ENCODE peak calls at places on chromosome 19, in six cellular contexts. One of them, this sample, is unnamed.

GRCh38 chr19:6802336-6803035 is 30.0 kb downstream of the VAV1 start:
- DNase-seq in upper lobe of left lung: peak; percentile 86
- DNase-seq in lower leg skin: no peak
- DNase-seq in mucosa of descending colon: peak; percentile 67
- DNase-seq in neural progenitor cell: peak; percentile 7
- DNase-seq in effector memory CD4-positive, alpha-beta T cell: peak; percentile 63
- DNase-seq in this sample: no peak

GRCh38 chr19:42297034-42297433 is 4.9 kb upstream of the PRR19 start:
- DNase-seq in effector memory CD4-positive, alpha-beta T cell: no peak
- DNase-seq in mucosa of descending colon: no peak
- DNase-seq in upper lobe of left lung: no peak
- DNase-seq in lower leg skin: no peak
- DNase-seq in neural progenitor cell: no peak
- DNase-seq in this sample: no peak

GRCh38 chr19:1251233-1251502 is 2.8 kb downstream of the MIDN start:
- DNase-seq in mucosa of descending colon: no peak
- DNase-seq in lower leg skin: no peak
- DNase-seq in effector memory CD4-positive, alpha-beta T cell: no peak
- DNase-seq in neural progenitor cell: peak; percentile 60
- DNase-seq in upper lobe of left lung: no peak
- DNase-seq in this sample: no peak

GRCh38 chr19:16604615-16605014 is 23.4 kb downstream of the MED26 start:
- DNase-seq in neural progenitor cell: no peak
- DNase-seq in upper lobe of left lung: no peak
- DNase-seq in effector memory CD4-positive, alpha-beta T cell: no peak
- DNase-seq in mucosa of descending colon: no peak
- DNase-seq in lower leg skin: no peak
- DNase-seq in this sample: no peak

GRCh38 chr19:19461671-19462622 is 53.4 kb downstream of the TSSK6 start:
- DNase-seq in neural progenitor cell: peak; percentile 85
- DNase-seq in lower leg skin: no peak
- DNase-seq in upper lobe of left lung: peak; percentile 58
- DNase-seq in effector memory CD4-positive, alpha-beta T cell: no peak
- DNase-seq in mucosa of descending colon: peak; percentile 80
- DNase-seq in this sample: peak; percentile 61

GRCh38 chr19:38769635-38770211 is 3.6 kb downstream of the LGALS7 start:
- DNase-seq in neural progenitor cell: peak; percentile 70
- DNase-seq in upper lobe of left lung: peak; percentile 94
- DNase-seq in lower leg skin: peak; percentile 99
- DNase-seq in effector memory CD4-positive, alpha-beta T cell: peak; percentile 88
- DNase-seq in mucosa of descending colon: peak; percentile 96
- DNase-seq in this sample: peak; percentile 95

GRCh38 chr19:48169585-48169973 is 565 bp downstream of the LIG1 start:
- DNase-seq in lower leg skin: peak; percentile 94
- DNase-seq in upper lobe of left lung: peak; percentile 90
- DNase-seq in mucosa of descending colon: peak; percentile 92
- DNase-seq in effector memory CD4-positive, alpha-beta T cell: peak; percentile 91
- DNase-seq in neural progenitor cell: peak; percentile 87
- DNase-seq in this sample: peak; percentile 92

GRCh38 chr19:51366050-51366998 is at the start of gene ETFB:
- DNase-seq in effector memory CD4-positive, alpha-beta T cell: peak; percentile 93
- DNase-seq in mucosa of descending colon: peak; percentile 99
- DNase-seq in upper lobe of left lung: peak; percentile 99
- DNase-seq in neural progenitor cell: peak; percentile 99
- DNase-seq in lower leg skin: peak; percentile 100
- DNase-seq in this sample: peak; percentile 98

GRCh38 chr19:10611907-10612306 is 13.4 kb upstream of the SLC44A2 start:
- DNase-seq in neural progenitor cell: no peak
- DNase-seq in effector memory CD4-positive, alpha-beta T cell: no peak
- DNase-seq in mucosa of descending colon: no peak
- DNase-seq in lower leg skin: no peak
- DNase-seq in upper lobe of left lung: no peak
- DNase-seq in this sample: no peak

DNA sequence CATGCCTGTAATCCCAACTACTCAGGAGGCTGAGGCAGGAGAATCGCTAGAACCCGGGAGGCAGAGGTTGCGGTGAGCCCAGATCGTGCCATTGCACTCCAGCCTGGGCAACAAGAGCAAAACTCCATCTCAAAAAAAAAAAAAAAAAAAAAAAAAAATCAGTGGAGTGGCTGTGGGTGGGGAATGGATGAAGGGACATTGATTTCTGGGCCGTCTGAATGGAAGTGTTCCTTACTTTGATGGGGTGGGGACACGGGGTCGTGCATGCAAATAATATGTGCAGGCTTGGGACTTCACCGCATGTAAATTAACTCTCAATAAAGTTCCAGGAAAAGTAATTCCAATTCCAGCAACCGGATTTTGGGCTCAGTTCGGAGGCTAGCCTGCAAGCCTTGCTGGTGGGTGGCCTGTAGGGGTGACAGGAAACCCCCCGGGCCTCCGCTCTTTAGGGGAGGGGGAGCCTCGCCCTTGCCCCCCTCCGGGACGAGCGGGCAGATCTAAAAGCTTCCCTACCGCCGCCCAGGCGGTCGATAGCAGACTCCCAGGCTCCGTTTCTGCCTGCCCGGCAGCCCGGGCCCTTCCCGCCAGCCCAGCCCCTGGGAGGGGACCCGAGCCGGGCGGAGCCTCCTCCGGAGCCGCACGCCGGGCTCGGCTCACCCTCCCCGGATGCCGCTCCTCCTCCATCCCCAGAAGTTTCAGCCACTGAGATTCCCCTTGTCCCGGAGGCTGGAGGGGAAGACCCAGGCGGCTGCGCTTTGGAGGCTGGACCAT is 48.0 kb upstream of the ADGRE5 start:
- DNase-seq in neural progenitor cell: peak; percentile 59
- DNase-seq in upper lobe of left lung: no peak
- DNase-seq in effector memory CD4-positive, alpha-beta T cell: no peak
- DNase-seq in lower leg skin: no peak
- DNase-seq in mucosa of descending colon: peak; percentile 67
- DNase-seq in this sample: no peak
- H3K4me3 ChIP-seq in neural progenitor cell: peak overlapping the region; percentile 37
- H3K4me3 ChIP-seq in upper lobe of left lung: peak overlapping the region; percentile 42
- H3K4me3 ChIP-seq in effector memory CD4-positive, alpha-beta T cell: peak overlapping the region; percentile 50
- H3K4me3 ChIP-seq in lower leg skin: no peak overlapping the region
- H3K4me3 ChIP-seq in mucosa of descending colon: no peak overlapping the region
- H3K4me3 ChIP-seq in this sample: peak overlapping the region; percentile 21

GRCh38 chr19:3272952-3273351 is 48.5 kb downstream of the CELF5 start:
- DNase-seq in lower leg skin: no peak
- DNase-seq in upper lobe of left lung: no peak
- DNase-seq in neural progenitor cell: no peak
- DNase-seq in effector memory CD4-positive, alpha-beta T cell: no peak
- DNase-seq in mucosa of descending colon: no peak
- DNase-seq in this sample: no peak
- H3K4me3 ChIP-seq in lower leg skin: no peak overlapping the region
- H3K4me3 ChIP-seq in upper lobe of left lung: no peak overlapping the region
- H3K4me3 ChIP-seq in neural progenitor cell: no peak overlapping the region
- H3K4me3 ChIP-seq in effector memory CD4-positive, alpha-beta T cell: no peak overlapping the region
- H3K4me3 ChIP-seq in mucosa of descending colon: no peak overlapping the region
- H3K4me3 ChIP-seq in this sample: no peak overlapping the region

DNA sequence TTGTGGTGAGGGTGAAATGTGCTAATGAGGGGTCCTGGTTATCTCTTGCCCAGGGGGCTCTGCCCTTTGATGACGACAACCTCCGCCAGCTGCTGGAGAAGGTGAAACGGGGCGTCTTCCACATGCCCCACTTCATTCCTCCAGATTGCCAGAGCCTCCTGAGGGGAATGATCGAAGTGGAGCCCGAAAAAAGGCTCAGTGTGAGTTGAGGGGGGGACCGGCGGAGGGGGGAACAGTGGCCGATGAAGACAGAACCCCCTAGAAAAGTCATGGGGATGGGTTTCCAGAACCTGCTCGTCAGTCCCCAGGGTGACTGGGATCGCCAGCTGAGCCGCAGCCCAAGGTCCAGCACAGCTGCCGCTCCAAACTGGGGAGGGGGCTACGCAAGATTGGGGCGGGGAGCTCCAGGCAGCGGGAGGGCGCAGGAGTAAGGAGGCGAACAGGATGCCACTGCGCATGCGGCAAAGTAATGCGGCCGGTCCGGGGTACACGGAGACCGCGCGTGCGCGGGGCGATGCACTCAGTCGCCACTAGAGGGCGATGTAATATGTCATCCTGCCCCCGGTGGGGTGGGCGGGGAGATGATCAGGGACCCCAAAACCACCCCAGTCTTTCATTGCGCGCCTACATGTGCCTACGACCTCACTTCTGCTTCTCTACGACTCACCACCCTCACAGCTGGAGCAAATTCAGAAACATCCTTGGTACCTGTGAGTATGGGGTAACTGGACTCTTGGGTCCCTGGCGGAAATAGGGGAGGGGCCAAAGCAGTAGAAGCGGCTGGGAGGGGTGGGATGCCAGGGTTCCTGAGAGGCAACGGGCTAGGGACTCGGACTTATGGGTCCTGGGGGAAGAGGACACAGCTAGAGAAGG is 17.9 kb downstream of the BRSK1 start:
- DNase-seq in effector memory CD4-positive, alpha-beta T cell: peak; percentile 89
- DNase-seq in mucosa of descending colon: peak; percentile 91
- DNase-seq in lower leg skin: peak; percentile 97
- DNase-seq in neural progenitor cell: peak; percentile 95
- DNase-seq in upper lobe of left lung: peak; percentile 86
- DNase-seq in this sample: peak; percentile 96
- H3K4me3 ChIP-seq in effector memory CD4-positive, alpha-beta T cell: peak overlapping the region; percentile 45
- H3K4me3 ChIP-seq in mucosa of descending colon: no peak overlapping the region
- H3K4me3 ChIP-seq in lower leg skin: no peak overlapping the region
- H3K4me3 ChIP-seq in neural progenitor cell: peak overlapping the region; percentile 19
- H3K4me3 ChIP-seq in upper lobe of left lung: peak overlapping the region; percentile 45
- H3K4me3 ChIP-seq in this sample: peak overlapping the region; percentile 38

DNA sequence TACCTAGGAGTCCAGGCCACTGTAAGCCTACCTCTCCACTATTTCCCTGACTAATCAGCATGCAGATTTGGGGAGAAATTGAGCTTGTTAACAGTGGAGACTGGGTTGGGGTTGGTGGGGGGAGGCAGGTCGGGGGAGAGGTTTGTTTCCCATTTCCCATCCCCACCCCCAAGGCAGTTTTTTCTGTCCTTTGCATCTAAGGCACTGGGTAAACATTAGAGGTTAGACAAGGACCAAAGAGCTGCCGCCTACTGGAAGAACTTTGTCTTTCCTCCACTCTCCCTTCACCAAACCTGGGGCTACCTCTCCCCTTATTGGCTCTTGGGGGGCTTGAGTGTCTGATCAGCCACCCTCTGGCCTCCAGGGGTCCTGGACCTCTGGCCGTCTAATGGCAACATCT is 953 bp downstream of the KCNN4 start:
- DNase-seq in effector memory CD4-positive, alpha-beta T cell: no peak
- DNase-seq in mucosa of descending colon: no peak
- DNase-seq in upper lobe of left lung: no peak
- DNase-seq in lower leg skin: no peak
- DNase-seq in neural progenitor cell: no peak
- DNase-seq in this sample: peak; percentile 43
- H3K4me3 ChIP-seq in effector memory CD4-positive, alpha-beta T cell: peak overlapping the region; percentile 51
- H3K4me3 ChIP-seq in mucosa of descending colon: no peak overlapping the region
- H3K4me3 ChIP-seq in upper lobe of left lung: peak overlapping the region; percentile 37
- H3K4me3 ChIP-seq in lower leg skin: no peak overlapping the region
- H3K4me3 ChIP-seq in neural progenitor cell: no peak overlapping the region
- H3K4me3 ChIP-seq in this sample: peak overlapping the region; percentile 47

DNA sequence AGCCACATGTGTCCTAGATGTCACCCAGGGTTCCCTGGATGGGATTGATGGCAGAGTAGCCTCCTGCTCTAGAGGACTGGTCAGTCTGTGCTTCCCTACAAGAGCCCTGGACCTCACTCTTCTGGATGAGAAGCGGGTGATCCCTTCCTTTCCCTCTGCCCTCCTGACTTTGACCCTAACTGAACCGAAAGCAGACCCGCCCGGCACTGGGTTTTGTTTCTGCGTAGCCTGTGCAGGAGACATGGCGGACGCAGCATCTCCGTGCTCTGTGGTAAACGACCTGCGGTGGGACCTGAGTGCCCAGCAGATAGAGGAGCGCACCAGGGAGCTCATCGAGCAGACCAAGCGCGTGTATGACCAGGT is 4.9 kb downstream of the THOP1 start:
- DNase-seq in mucosa of descending colon: no peak
- DNase-seq in effector memory CD4-positive, alpha-beta T cell: no peak
- DNase-seq in upper lobe of left lung: no peak
- DNase-seq in neural progenitor cell: no peak
- DNase-seq in lower leg skin: no peak
- DNase-seq in this sample: no peak
- H3K4me3 ChIP-seq in mucosa of descending colon: no peak overlapping the region
- H3K4me3 ChIP-seq in effector memory CD4-positive, alpha-beta T cell: no peak overlapping the region
- H3K4me3 ChIP-seq in upper lobe of left lung: no peak overlapping the region
- H3K4me3 ChIP-seq in neural progenitor cell: no peak overlapping the region
- H3K4me3 ChIP-seq in lower leg skin: no peak overlapping the region
- H3K4me3 ChIP-seq in this sample: no peak overlapping the region

This sample was measured in Peyer's patch.